ENCODE peak calls at places on chromosomes 1 and 21, in nine cellular contexts. T is tibial nerve, P is transverse colon, S is adrenal gland, A is spleen, B is K562, Y is sigmoid colon, Z is suprapubic skin, Q is heart left ventricle. U is an unnamed sample.

GRCh38 chr1:66527688-66528087 is 6.3 kb upstream of the SGIP1 start:
- DNase-seq in P (no peak), S (no peak), Z (no peak), T (no peak), A (no peak), B (no peak), Y (no peak), Q (no peak), U (no peak)

GRCh38 chr1:29251164-29252130 is 15.1 kb downstream of the PTPRU start:
- DNase-seq in Z (no peak), T (no peak), Y (no peak), Q (no peak), A (peak; percentile 51), B (no peak), P (no peak), S (no peak), U (no peak)

GRCh38 chr1:40438391-40439015 is 11.8 kb upstream of the ZFP69B start:
- DNase-seq in S (no peak), P (no peak), B (peak; percentile 67), T (peak; percentile 27), Y (no peak), A (no peak), Z (no peak), Q (no peak), U (no peak)

GRCh38 chr1:187638733-187639132 is 810.0 kb downstream of the PLA2G4A start:
- DNase-seq in B (no peak), P (no peak), Z (no peak), Q (no peak), T (no peak), S (no peak), Y (no peak), A (no peak), U (no peak)

GRCh38 chr1:20124451-20125057 is 5.2 kb upstream of the PLA2G2D start:
- DNase-seq in B (peak; percentile 67), Z (peak; percentile 43), T (peak; percentile 35), Q (no peak), Y (peak; percentile 68), P (peak; percentile 44), S (peak; percentile 78), A (no peak), U (no peak)

GRCh38 chr1:204073837-204074273 is 940 bp downstream of the SOX13 start:
- DNase-seq in Y (peak; percentile 78), A (no peak), P (no peak), Z (no peak), Q (no peak), B (no peak), S (no peak), T (no peak), U (no peak)

GRCh38 chr1:212760126-212760823 is 31.3 kb downstream of the NSL1 start:
- DNase-seq in B (peak; percentile 34), S (no peak), Q (no peak), Y (no peak), Z (no peak), T (no peak), P (peak; percentile 21), A (peak; percentile 80), U (no peak)

GRCh38 chr1:153355445-153356071 is 2.1 kb upstream of the S100A9 start:
- DNase-seq in S (peak; percentile 65), Q (peak; percentile 72), Y (no peak), A (peak; percentile 94), B (peak; percentile 68), P (peak; percentile 59), T (no peak), Z (peak; percentile 73), U (no peak)

GRCh38 chr1:41783189-41783639 is 135.5 kb downstream of the HIVEP3 start:
- DNase-seq in Q (no peak), B (no peak), T (no peak), Y (no peak), A (no peak), P (no peak), Z (no peak), S (peak; percentile 74), U (no peak)

GRCh38 chr21:15520811-15521643 is 208.8 kb upstream of the USP25 start:
- DNase-seq in T (no peak), Z (no peak), P (no peak), Q (no peak), Y (no peak), A (no peak), B (no peak), S (no peak), U (no peak)

GRCh38 chr1:12069616-12070244 is 6.6 kb downstream of the TNFRSF8 start:
- DNase-seq in Z (no peak), P (no peak), B (no peak), T (no peak), Y (no peak), S (no peak), A (no peak), Q (no peak), U (no peak)
- TF ChIP-seq POLR2A in Z (no peak), P (no peak), B (no peak), T (no peak), Y (no peak), S (no peak), A (no peak), Q (no peak), U (no peak)

DNA sequence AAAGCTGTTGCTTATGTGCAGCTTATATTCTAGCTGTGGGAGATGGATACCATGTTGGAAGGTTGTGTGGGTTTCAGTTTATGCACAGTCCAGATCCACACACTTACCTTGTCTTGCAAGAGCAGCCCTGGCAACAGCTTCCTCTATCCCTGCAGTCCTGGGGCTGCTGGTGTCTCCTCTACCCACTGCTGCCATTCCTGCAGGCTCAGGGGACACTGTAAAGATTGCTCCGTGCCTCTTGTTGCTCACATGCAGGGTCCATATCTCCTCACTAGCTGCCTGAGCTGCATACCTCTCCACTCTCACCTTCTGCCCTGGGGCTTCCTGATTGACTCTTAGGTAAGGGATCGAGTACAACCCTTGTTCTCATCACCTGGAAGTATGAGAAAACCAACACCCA is 104.1 kb upstream of the TSPAN2 start:
- DNase-seq in S (no peak), A (no peak), Q (no peak), Z (no peak), Y (no peak), B (no peak), P (no peak), T (no peak), U (no peak)
- H3K27me3 ChIP-seq in S (no peaks in the 10 kb centered on the region), A (no peaks in the 10 kb centered on the region), Q (no peaks in the 10 kb centered on the region), Z (no peaks in the 10 kb centered on the region), Y (no peaks in the 10 kb centered on the region), B (peaks cover 4% of the 10 kb centered on the region), P (no peaks in the 10 kb centered on the region), T (no peaks in the 10 kb centered on the region), U (no peaks in the 10 kb centered on the region)

DNA sequence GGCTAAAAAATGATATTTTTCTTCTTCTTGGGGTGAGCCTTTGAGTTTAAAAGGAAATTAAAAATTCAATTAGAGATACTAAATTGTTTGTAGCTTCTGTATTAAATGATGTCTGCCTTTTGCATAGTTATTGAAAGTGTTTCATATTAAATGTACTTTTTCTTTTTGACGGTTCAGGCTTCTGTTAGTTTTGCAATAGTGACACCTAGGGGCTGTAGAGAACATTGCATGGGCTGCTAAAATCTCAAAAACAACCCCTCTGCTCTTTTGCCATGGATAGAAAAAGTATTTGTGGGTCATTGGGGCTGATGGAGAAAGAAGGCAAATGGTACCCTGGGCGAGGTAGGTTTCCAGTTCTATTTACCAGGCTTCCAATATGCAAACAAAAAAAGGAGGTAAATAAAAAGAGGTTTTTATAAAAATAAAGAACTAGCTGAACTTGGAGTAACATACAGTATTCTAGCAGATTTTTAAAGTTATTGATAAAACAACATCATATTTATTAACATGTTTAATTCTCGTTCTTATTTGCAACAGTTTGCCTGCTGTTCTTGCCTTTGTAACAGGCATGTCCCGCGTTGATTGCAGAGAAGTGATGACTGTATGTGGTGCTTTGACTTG is 115.4 kb upstream of the HOOK1 start:
- DNase-seq in Z (no peak), Y (no peak), Q (no peak), S (no peak), A (no peak), T (no peak), B (peak; percentile 48), P (no peak), U (no peak)
- TF ChIP-seq POLR2A in Z (no peak), Y (no peak), Q (no peak), S (no peak), A (no peak), T (no peak), B (no peak), P (no peak), U (no peak)

GRCh38 chr1:201304126-201304525 is 20.8 kb downstream of the PKP1 start:
- DNase-seq in T (no peak), S (no peak), A (no peak), Q (no peak), Z (no peak), B (no peak), P (no peak), Y (no peak), U (no peak)

GRCh38 chr1:201305815-201306214 is 22.5 kb downstream of the PKP1 start:
- DNase-seq in S (no peak), B (no peak), A (no peak), Y (no peak), T (no peak), Z (no peak), P (no peak), Q (no peak), U (no peak)

GRCh38 chr1:201309420-201309819 is 26.1 kb downstream of the PKP1 start:
- DNase-seq in A (no peak), B (peak; percentile 74), S (peak; percentile 78), Z (peak; percentile 90), P (peak; percentile 82), T (peak; percentile 51), Y (peak; percentile 75), Q (peak; percentile 84), U (peak; percentile 89)

GRCh38 chr1:201307760-201308499 is 24.6 kb downstream of the PKP1 start:
- DNase-seq in B (no peak), T (peak; percentile 14), Q (no peak), P (peak; percentile 85), S (no peak), Y (no peak), Z (peak; percentile 92), A (no peak), U (peak; percentile 89)

DNA sequence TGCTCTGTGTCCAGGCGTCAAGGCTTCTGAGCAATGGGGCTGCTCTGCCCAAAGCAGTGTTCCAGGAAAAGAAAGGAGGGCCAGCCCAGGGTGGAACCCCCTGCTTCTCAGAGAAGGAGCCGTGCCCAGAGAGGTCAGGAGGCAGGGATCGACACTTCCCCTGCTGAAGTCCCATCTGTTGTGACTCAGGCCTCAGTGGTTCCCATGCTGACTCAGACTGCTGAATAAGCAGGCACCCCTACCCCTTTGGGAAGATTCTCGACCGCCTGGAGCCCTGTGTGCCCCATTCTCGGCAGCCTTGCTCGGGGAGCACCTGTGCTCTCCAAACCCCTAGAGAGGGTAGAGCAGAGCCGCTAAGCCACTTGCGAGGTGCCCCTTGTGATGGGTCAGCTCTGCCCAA is 23.9 kb downstream of the PKP1 start:
- DNase-seq in P (no peak), A (no peak), S (no peak), B (no peak), T (no peak), Y (no peak), Z (no peak), Q (no peak), U (no peak)
- H3K27me3 ChIP-seq in P (no peaks in the 10 kb centered on the region), A (no peaks in the 10 kb centered on the region), S (peaks cover 18% of the 10 kb centered on the region), B (peaks cover 89% of the 10 kb centered on the region), T (no peaks in the 10 kb centered on the region), Y (peaks cover 5% of the 10 kb centered on the region), Z (no peaks in the 10 kb centered on the region), Q (no peaks in the 10 kb centered on the region), U (no peaks in the 10 kb centered on the region)

GRCh38 chr1:158019177-158019868 is 25.9 kb downstream of the KIRREL1 start:
- DNase-seq in B (no peak), A (no peak), T (peak; percentile 62), S (peak; percentile 61), Y (peak; percentile 86), P (peak; percentile 38), Q (peak; percentile 56), Z (no peak), U (peak; percentile 62)
- TF ChIP-seq POLR2A in B (no peak), A (no peak), T (no peak), S (peak; percentile 22), Y (no peak), P (no peak), Q (no peak), Z (no peak), U (no peak)